ENCODE peak calls at places on chromosome 22, in four cellular contexts. One of them, this sample, is unnamed.

GRCh38 chr22:29710922-29711593 is 8.7 kb upstream of the CABP7 start:
- DNase-seq in activated T-cell treated with anti-CD3 and anti-CD28 coated beads, Interleukin-2, amount 50 U/mL, for 24 hours: no peak
- DNase-seq in skeletal muscle cell: no peak
- DNase-seq in head of caudate nucleus: no peak
- DNase-seq in this sample: no peak

GRCh38 chr22:41501209-41501608 is 32.3 kb downstream of the ACO2 start:
- DNase-seq in activated T-cell treated with anti-CD3 and anti-CD28 coated beads, Interleukin-2, amount 50 U/mL, for 24 hours: no peak
- DNase-seq in skeletal muscle cell: no peak
- DNase-seq in head of caudate nucleus: peak
- DNase-seq in this sample: no peak

GRCh38 chr22:42856179-42856864 is 751 bp downstream of the ARFGAP3 start:
- DNase-seq in activated T-cell treated with anti-CD3 and anti-CD28 coated beads, Interleukin-2, amount 50 U/mL, for 24 hours: peak
- DNase-seq in skeletal muscle cell: no peak
- DNase-seq in head of caudate nucleus: peak
- DNase-seq in this sample: no peak

GRCh38 chr22:19776433-19777031 is 16.0 kb downstream of the TBX1 start:
- DNase-seq in activated T-cell treated with anti-CD3 and anti-CD28 coated beads, Interleukin-2, amount 50 U/mL, for 24 hours: no peak
- DNase-seq in skeletal muscle cell: no peak
- DNase-seq in head of caudate nucleus: no peak
- DNase-seq in this sample: peak

GRCh38 chr22:35970601-35971417 is 57.8 kb downstream of the RBFOX2 start:
- DNase-seq in activated T-cell treated with anti-CD3 and anti-CD28 coated beads, Interleukin-2, amount 50 U/mL, for 24 hours: no peak
- DNase-seq in skeletal muscle cell: no peak
- DNase-seq in head of caudate nucleus: no peak
- DNase-seq in this sample: no peak

GRCh38 chr22:23180301-23180892 is at the start of gene BCR:
- DNase-seq in activated T-cell treated with anti-CD3 and anti-CD28 coated beads, Interleukin-2, amount 50 U/mL, for 24 hours: peak
- DNase-seq in skeletal muscle cell: peak
- DNase-seq in head of caudate nucleus: peak
- DNase-seq in this sample: no peak

GRCh38 chr22:21816787-21817496 is 50.5 kb downstream of the MAPK1 start:
- DNase-seq in activated T-cell treated with anti-CD3 and anti-CD28 coated beads, Interleukin-2, amount 50 U/mL, for 24 hours: no peak
- DNase-seq in skeletal muscle cell: peak
- DNase-seq in head of caudate nucleus: no peak
- DNase-seq in this sample: no peak

GRCh38 chr22:49352361-49353169 is 475.1 kb downstream of the BRD1 start:
- DNase-seq in activated T-cell treated with anti-CD3 and anti-CD28 coated beads, Interleukin-2, amount 50 U/mL, for 24 hours: no peak
- DNase-seq in skeletal muscle cell: no peak
- DNase-seq in head of caudate nucleus: no peak
- DNase-seq in this sample: no peak

GRCh38 chr22:29704528-29705285 is 15.1 kb upstream of the CABP7 start:
- DNase-seq in activated T-cell treated with anti-CD3 and anti-CD28 coated beads, Interleukin-2, amount 50 U/mL, for 24 hours: no peak
- DNase-seq in skeletal muscle cell: no peak
- DNase-seq in head of caudate nucleus: peak
- DNase-seq in this sample: no peak

GRCh38 chr22:30782613-30783012 is 87.9 kb downstream of the OSBP2 start:
- DNase-seq in activated T-cell treated with anti-CD3 and anti-CD28 coated beads, Interleukin-2, amount 50 U/mL, for 24 hours: no peak
- DNase-seq in skeletal muscle cell: no peak
- DNase-seq in head of caudate nucleus: no peak
- DNase-seq in this sample: no peak

GRCh38 chr22:25069426-25069757 is 116.9 kb downstream of the KIAA1671 start:
- DNase-seq in activated T-cell treated with anti-CD3 and anti-CD28 coated beads, Interleukin-2, amount 50 U/mL, for 24 hours: no peak
- DNase-seq in skeletal muscle cell: no peak
- DNase-seq in head of caudate nucleus: no peak
- DNase-seq in this sample: no peak

GRCh38 chr22:29369460-29369859 is 18.9 kb downstream of the AP1B1 start:
- DNase-seq in activated T-cell treated with anti-CD3 and anti-CD28 coated beads, Interleukin-2, amount 50 U/mL, for 24 hours: no peak
- DNase-seq in skeletal muscle cell: no peak
- DNase-seq in head of caudate nucleus: peak
- DNase-seq in this sample: no peak

GRCh38 chr22:48888466-48889208 is 939.0 kb downstream of the BRD1 start:
- DNase-seq in activated T-cell treated with anti-CD3 and anti-CD28 coated beads, Interleukin-2, amount 50 U/mL, for 24 hours: no peak
- DNase-seq in skeletal muscle cell: no peak
- DNase-seq in head of caudate nucleus: no peak
- DNase-seq in this sample: peak

GRCh38 chr22:49983148-49984042 is 22.8 kb downstream of the PIM3 start:
- DNase-seq in activated T-cell treated with anti-CD3 and anti-CD28 coated beads, Interleukin-2, amount 50 U/mL, for 24 hours: peak
- DNase-seq in skeletal muscle cell: no peak
- DNase-seq in head of caudate nucleus: no peak
- DNase-seq in this sample: peak

GRCh38 chr22:48635825-48636224 is 1191.8 kb downstream of the BRD1 start:
- DNase-seq in activated T-cell treated with anti-CD3 and anti-CD28 coated beads, Interleukin-2, amount 50 U/mL, for 24 hours: no peak
- DNase-seq in skeletal muscle cell: no peak
- DNase-seq in head of caudate nucleus: no peak
- DNase-seq in this sample: no peak

GRCh38 chr22:48227341-48228018 is 1465.0 kb downstream of the TBC1D22A start:
- DNase-seq in activated T-cell treated with anti-CD3 and anti-CD28 coated beads, Interleukin-2, amount 50 U/mL, for 24 hours: no peak
- DNase-seq in skeletal muscle cell: no peak
- DNase-seq in head of caudate nucleus: no peak
- DNase-seq in this sample: no peak